ENCODE peak calls at places on chromosomes 1 and 21, in seven cellular contexts. One of them, this sample, is unnamed.

GRCh38 chr1:31745071-31745897 is 18.9 kb downstream of the ADGRB2 start:
- DNase-seq in A549: peak; percentile 54
- DNase-seq in AG09309: no peak
- DNase-seq in stomach: peak; percentile 75
- DNase-seq in CD8-positive, alpha-beta T cell: no peak
- DNase-seq in fibroblast of mammary gland: peak; percentile 54
- DNase-seq in body of pancreas: peak; percentile 62
- DNase-seq in this sample: peak; percentile 87

GRCh38 chr21:44618909-44619308 is 7.0 kb downstream of the KRTAP10-8 start:
- DNase-seq in stomach: no peak
- DNase-seq in body of pancreas: no peak
- DNase-seq in A549: no peak
- DNase-seq in CD8-positive, alpha-beta T cell: peak; percentile 62
- DNase-seq in fibroblast of mammary gland: no peak
- DNase-seq in AG09309: no peak
- DNase-seq in this sample: no peak

GRCh38 chr1:229027622-229028182 is 243.2 kb upstream of the RAB4A start:
- DNase-seq in body of pancreas: no peak
- DNase-seq in A549: no peak
- DNase-seq in CD8-positive, alpha-beta T cell: no peak
- DNase-seq in AG09309: peak; percentile 4
- DNase-seq in stomach: no peak
- DNase-seq in fibroblast of mammary gland: peak; percentile 82
- DNase-seq in this sample: no peak

GRCh38 chr1:33561576-33561975 is 89.1 kb downstream of the ZSCAN20 start:
- DNase-seq in stomach: no peak
- DNase-seq in AG09309: no peak
- DNase-seq in body of pancreas: no peak
- DNase-seq in A549: no peak
- DNase-seq in CD8-positive, alpha-beta T cell: no peak
- DNase-seq in fibroblast of mammary gland: no peak
- DNase-seq in this sample: no peak

GRCh38 chr1:107877092-107877491 is 87.9 kb downstream of the VAV3 start:
- DNase-seq in stomach: no peak
- DNase-seq in fibroblast of mammary gland: peak; percentile 92
- DNase-seq in AG09309: peak; percentile 32
- DNase-seq in body of pancreas: no peak
- DNase-seq in A549: no peak
- DNase-seq in CD8-positive, alpha-beta T cell: no peak
- DNase-seq in this sample: no peak

GRCh38 chr1:12456979-12457378 is 161.0 kb downstream of the DHRS3 start:
- DNase-seq in A549: no peak
- DNase-seq in stomach: no peak
- DNase-seq in AG09309: peak; percentile 46
- DNase-seq in fibroblast of mammary gland: peak; percentile 50
- DNase-seq in body of pancreas: no peak
- DNase-seq in CD8-positive, alpha-beta T cell: no peak
- DNase-seq in this sample: no peak

GRCh38 chr1:178538192-178538916 is 25.4 kb downstream of the TEX35 start:
- DNase-seq in A549: peak; percentile 36
- DNase-seq in CD8-positive, alpha-beta T cell: no peak
- DNase-seq in fibroblast of mammary gland: peak; percentile 90
- DNase-seq in AG09309: no peak
- DNase-seq in stomach: no peak
- DNase-seq in body of pancreas: no peak
- DNase-seq in this sample: no peak

GRCh38 chr1:108050911-108051624 is 86.1 kb upstream of the VAV3 start:
- DNase-seq in CD8-positive, alpha-beta T cell: no peak
- DNase-seq in A549: no peak
- DNase-seq in fibroblast of mammary gland: peak; percentile 31
- DNase-seq in stomach: no peak
- DNase-seq in AG09309: no peak
- DNase-seq in body of pancreas: no peak
- DNase-seq in this sample: no peak

GRCh38 chr1:999797-1000356 is at the start of gene HES4:
- DNase-seq in fibroblast of mammary gland: peak; percentile 83
- DNase-seq in A549: peak; percentile 92
- DNase-seq in body of pancreas: peak; percentile 90
- DNase-seq in CD8-positive, alpha-beta T cell: no peak
- DNase-seq in AG09309: peak; percentile 56
- DNase-seq in stomach: peak; percentile 93
- DNase-seq in this sample: peak; percentile 88

GRCh38 chr21:33078907-33079582 is 9.1 kb downstream of the OLIG1 start:
- DNase-seq in body of pancreas: peak; percentile 56
- DNase-seq in stomach: no peak
- DNase-seq in fibroblast of mammary gland: peak; percentile 71
- DNase-seq in A549: peak; percentile 41
- DNase-seq in CD8-positive, alpha-beta T cell: no peak
- DNase-seq in AG09309: no peak
- DNase-seq in this sample: peak; percentile 87

GRCh38 chr1:3902546-3902945 is 2.5 kb upstream of the C1orf174 start:
- DNase-seq in stomach: no peak
- DNase-seq in AG09309: no peak
- DNase-seq in fibroblast of mammary gland: no peak
- DNase-seq in CD8-positive, alpha-beta T cell: no peak
- DNase-seq in A549: no peak
- DNase-seq in body of pancreas: no peak
- DNase-seq in this sample: no peak

DNA sequence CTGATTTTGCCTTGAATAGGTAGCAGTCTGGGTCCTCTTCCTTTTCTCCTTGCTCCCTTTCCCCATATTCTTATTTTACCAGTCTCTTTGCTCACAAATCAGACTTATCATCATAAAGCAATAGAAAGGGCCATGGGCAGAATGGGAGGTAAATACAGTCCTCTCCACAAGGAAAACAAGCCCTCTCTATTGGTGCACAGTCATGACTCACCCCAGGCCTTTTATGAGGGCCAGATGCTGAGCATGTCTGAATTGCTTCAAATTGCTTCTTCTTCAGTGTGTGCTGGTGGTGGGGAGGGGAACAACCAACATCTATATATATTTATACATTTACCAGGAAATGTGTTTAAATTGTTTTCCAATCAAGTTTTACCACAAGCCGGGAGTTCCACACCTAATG is 75.2 kb downstream of the GFI1 start:
- DNase-seq in stomach: no peak
- DNase-seq in CD8-positive, alpha-beta T cell: no peak
- DNase-seq in A549: no peak
- DNase-seq in body of pancreas: no peak
- DNase-seq in fibroblast of mammary gland: peak; percentile 82
- DNase-seq in AG09309: peak; percentile 42
- DNase-seq in this sample: no peak
- TF ChIP-seq CTCF in stomach: no peak
- TF ChIP-seq CTCF in CD8-positive, alpha-beta T cell: no peak
- TF ChIP-seq CTCF in A549: no peak
- TF ChIP-seq CTCF in body of pancreas: no peak
- TF ChIP-seq CTCF in fibroblast of mammary gland: no peak
- TF ChIP-seq CTCF in AG09309: no peak
- TF ChIP-seq CTCF in this sample: no peak

GRCh38 chr1:93846929-93847810 is 31.8 kb downstream of the DNTTIP2 start:
- DNase-seq in fibroblast of mammary gland: peak; percentile 84
- DNase-seq in CD8-positive, alpha-beta T cell: peak; percentile 87
- DNase-seq in A549: peak; percentile 92
- DNase-seq in AG09309: no peak
- DNase-seq in stomach: peak; percentile 89
- DNase-seq in body of pancreas: peak; percentile 93
- DNase-seq in this sample: peak; percentile 89
- TF ChIP-seq CTCF in fibroblast of mammary gland: no peak
- TF ChIP-seq CTCF in CD8-positive, alpha-beta T cell: no peak
- TF ChIP-seq CTCF in A549: no peak
- TF ChIP-seq CTCF in AG09309: no peak
- TF ChIP-seq CTCF in stomach: no peak
- TF ChIP-seq CTCF in body of pancreas: peak; percentile 13
- TF ChIP-seq CTCF in this sample: no peak

DNA sequence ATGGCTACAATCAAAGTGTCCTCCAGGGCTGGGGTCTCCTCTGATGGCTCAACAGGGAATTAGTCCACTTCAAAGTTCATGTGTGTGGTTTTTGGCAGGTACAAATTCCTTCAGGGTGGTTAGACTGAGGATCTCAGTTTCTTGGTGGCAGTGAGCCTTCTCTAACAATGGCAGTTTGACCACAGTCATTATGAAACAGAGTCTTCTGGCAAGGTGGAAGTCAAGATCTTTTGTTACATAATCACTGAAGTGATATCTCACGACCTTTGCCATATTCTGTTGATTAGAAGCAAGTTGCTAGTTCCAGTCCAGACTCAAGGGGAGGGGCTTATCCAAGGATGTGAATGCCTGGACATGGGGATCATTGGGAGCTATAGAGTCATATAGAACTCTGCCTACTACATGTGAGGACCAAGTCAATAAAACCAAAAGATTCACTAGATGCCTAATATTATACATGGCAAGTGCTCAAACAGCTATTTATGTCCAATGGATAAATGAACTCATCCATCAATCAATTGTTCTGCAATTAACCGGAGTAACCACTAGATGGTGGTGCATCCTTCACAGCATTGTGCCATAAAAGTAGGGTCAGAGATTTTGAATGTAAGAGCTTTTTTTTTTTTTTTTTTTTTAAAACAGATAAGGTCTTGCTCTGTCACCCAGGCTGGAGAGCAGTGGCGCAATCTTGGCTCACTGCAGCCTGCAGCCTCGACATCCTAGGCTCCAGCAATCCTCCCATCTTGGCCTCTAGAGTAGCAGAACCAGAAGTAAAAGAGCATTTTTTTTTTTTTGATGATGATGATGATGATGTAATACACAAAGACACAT is 131.9 kb downstream of the CRB1 start:
- DNase-seq in AG09309: no peak
- DNase-seq in CD8-positive, alpha-beta T cell: no peak
- DNase-seq in stomach: no peak
- DNase-seq in fibroblast of mammary gland: peak; percentile 58
- DNase-seq in body of pancreas: peak; percentile 10
- DNase-seq in A549: peak; percentile 69
- DNase-seq in this sample: peak; percentile 39
- TF ChIP-seq CTCF in AG09309: peak; percentile 61
- TF ChIP-seq CTCF in CD8-positive, alpha-beta T cell: peak; percentile 57
- TF ChIP-seq CTCF in stomach: no peak
- TF ChIP-seq CTCF in fibroblast of mammary gland: peak; percentile 83
- TF ChIP-seq CTCF in body of pancreas: peak; percentile 46
- TF ChIP-seq CTCF in A549: peak; percentile 69
- TF ChIP-seq CTCF in this sample: peak; percentile 31

DNA sequence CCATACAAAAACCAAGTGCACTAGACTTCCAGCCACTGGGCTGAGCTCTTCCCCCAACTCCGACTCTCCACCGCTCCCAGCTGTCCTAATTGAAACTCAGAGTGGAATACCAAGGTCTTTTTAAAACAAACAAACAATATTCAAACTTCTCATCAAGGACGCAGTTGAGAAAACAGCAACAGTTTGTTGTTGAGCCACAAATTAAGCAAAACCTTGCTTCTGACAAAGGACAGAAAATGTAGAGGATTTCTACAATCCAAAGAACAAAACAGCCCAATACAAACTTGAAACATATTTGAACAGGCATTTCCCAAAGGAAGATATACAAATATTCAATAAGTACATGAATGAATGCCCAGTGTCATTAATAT is 28.4 kb downstream of the RSPH1 start:
- DNase-seq in A549: no peak
- DNase-seq in body of pancreas: no peak
- DNase-seq in AG09309: no peak
- DNase-seq in fibroblast of mammary gland: no peak
- DNase-seq in CD8-positive, alpha-beta T cell: no peak
- DNase-seq in stomach: no peak
- DNase-seq in this sample: no peak
- TF ChIP-seq CTCF in A549: no peak
- TF ChIP-seq CTCF in body of pancreas: no peak
- TF ChIP-seq CTCF in AG09309: no peak
- TF ChIP-seq CTCF in fibroblast of mammary gland: no peak
- TF ChIP-seq CTCF in CD8-positive, alpha-beta T cell: no peak
- TF ChIP-seq CTCF in stomach: no peak
- TF ChIP-seq CTCF in this sample: no peak

DNA sequence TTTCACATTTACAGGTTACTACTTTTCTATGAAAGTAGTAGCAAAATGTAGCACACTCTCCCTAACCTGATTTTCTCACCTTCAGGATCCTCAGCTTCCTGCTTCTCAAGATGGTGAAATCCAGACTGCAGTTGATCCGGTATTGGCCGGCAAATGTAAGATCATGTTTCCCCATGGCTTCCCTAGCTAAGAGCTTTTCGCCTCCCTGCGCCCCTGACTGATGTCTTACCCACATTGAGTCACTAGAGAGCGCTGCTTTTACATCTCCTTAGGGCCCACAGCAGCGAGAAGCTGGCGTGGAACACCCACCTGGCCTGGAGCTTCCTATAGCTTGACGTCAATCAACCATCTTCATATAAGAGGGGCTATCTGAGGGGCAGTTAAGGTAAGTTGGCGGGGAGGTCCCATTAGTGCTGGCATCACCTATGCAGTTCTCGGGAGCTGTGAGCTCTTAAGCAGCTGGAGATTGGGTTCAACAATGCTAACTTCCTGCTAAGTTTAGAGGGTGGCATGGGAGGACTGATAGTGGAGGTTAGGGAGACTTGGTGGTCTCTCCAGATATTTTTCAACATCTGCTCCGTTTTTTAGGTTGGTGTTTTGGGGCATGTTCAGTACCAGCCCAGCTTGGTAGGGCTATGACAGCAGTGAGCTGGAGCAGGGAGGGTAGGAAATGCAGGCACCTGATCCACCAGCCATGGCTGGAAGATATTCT is 5.5 kb downstream of the PTPN7 start:
- DNase-seq in CD8-positive, alpha-beta T cell: no peak
- DNase-seq in fibroblast of mammary gland: peak; percentile 72
- DNase-seq in stomach: peak; percentile 49
- DNase-seq in AG09309: peak; percentile 24
- DNase-seq in body of pancreas: peak; percentile 51
- DNase-seq in A549: peak; percentile 80
- DNase-seq in this sample: no peak
- TF ChIP-seq CTCF in CD8-positive, alpha-beta T cell: peak; percentile 58
- TF ChIP-seq CTCF in fibroblast of mammary gland: peak; percentile 61
- TF ChIP-seq CTCF in stomach: no peak
- TF ChIP-seq CTCF in AG09309: peak; percentile 66
- TF ChIP-seq CTCF in body of pancreas: peak; percentile 33
- TF ChIP-seq CTCF in A549: peak; percentile 44
- TF ChIP-seq CTCF in this sample: peak; percentile 56

GRCh38 chr1:49016030-49016991 is 239.6 kb upstream of the BEND5 start:
- DNase-seq in stomach: no peak
- DNase-seq in fibroblast of mammary gland: no peak
- DNase-seq in AG09309: no peak
- DNase-seq in CD8-positive, alpha-beta T cell: no peak
- DNase-seq in A549: no peak
- DNase-seq in body of pancreas: no peak
- DNase-seq in this sample: no peak
- TF ChIP-seq CTCF in stomach: no peak
- TF ChIP-seq CTCF in fibroblast of mammary gland: no peak
- TF ChIP-seq CTCF in AG09309: no peak
- TF ChIP-seq CTCF in CD8-positive, alpha-beta T cell: no peak
- TF ChIP-seq CTCF in A549: no peak
- TF ChIP-seq CTCF in body of pancreas: no peak
- TF ChIP-seq CTCF in this sample: no peak

GRCh38 chr1:36224537-36225297 is 474 bp downstream of the THRAP3 start:
- DNase-seq in AG09309: peak; percentile 40
- DNase-seq in fibroblast of mammary gland: peak; percentile 83
- DNase-seq in stomach: peak; percentile 65
- DNase-seq in CD8-positive, alpha-beta T cell: no peak
- DNase-seq in body of pancreas: peak; percentile 70
- DNase-seq in A549: peak; percentile 85
- DNase-seq in this sample: peak; percentile 82
- TF ChIP-seq CTCF in AG09309: peak; percentile 40
- TF ChIP-seq CTCF in fibroblast of mammary gland: peak; percentile 48
- TF ChIP-seq CTCF in stomach: no peak
- TF ChIP-seq CTCF in CD8-positive, alpha-beta T cell: no peak
- TF ChIP-seq CTCF in body of pancreas: peak; percentile 54
- TF ChIP-seq CTCF in A549: no peak
- TF ChIP-seq CTCF in this sample: no peak

This sample was measured in GM20000.